ENCODE peak calls at places on chromosomes 5 and 9, in nine cellular contexts. B is adrenal gland; G is fibroblast of lung; L is foreskin fibroblast; P is prostate gland; W is A549; E is fibroblast of mammary gland; I is CD8-positive, alpha-beta T cell; O is esophagus squamous epithelium. Y is an unnamed sample.

GRCh38 chr9:69573666-69574456 is 98.3 kb downstream of the APBA1 start:
- DNase-seq in P (no peak), O (no peak), E (peak; percentile 20), W (no peak), G (peak; percentile 87), B (no peak), L (peak; percentile 41), I (no peak), Y (peak; percentile 75)

GRCh38 chr9:129702563-129702962 is 37.1 kb downstream of the PRRX2 start:
- DNase-seq in O (no peak), E (peak; percentile 86), W (peak; percentile 57), I (no peak), P (peak; percentile 22), L (peak; percentile 86), G (peak; percentile 73), B (no peak), Y (peak; percentile 40)

GRCh38 chr9:133162802-133163558 is 734 bp downstream of the GBGT1 start:
- DNase-seq in B (peak; percentile 24), I (no peak), P (no peak), O (no peak), G (no peak), E (no peak), W (no peak), L (no peak), Y (no peak)

GRCh38 chr9:121463026-121463827 is 36.4 kb downstream of the GGTA1 start:
- DNase-seq in P (no peak), G (peak; percentile 23), E (peak; percentile 51), W (peak; percentile 24), B (peak; percentile 58), O (no peak), L (no peak), I (no peak), Y (peak; percentile 46)

GRCh38 chr9:77604316-77604715 is 43.8 kb downstream of the GNA14 start:
- DNase-seq in W (no peak), G (peak; percentile 25), L (no peak), P (no peak), O (no peak), I (no peak), E (no peak), B (no peak), Y (no peak)

GRCh38 chr9:37935106-37935505 is 31.2 kb upstream of the SLC25A51 start:
- DNase-seq in L (no peak), P (no peak), E (no peak), B (no peak), G (no peak), W (no peak), I (no peak), O (no peak), Y (no peak)

GRCh38 chr5:35171108-35171507 is 59.2 kb downstream of the PRLR start:
- DNase-seq in I (no peak), E (no peak), W (no peak), G (no peak), P (no peak), B (no peak), L (no peak), O (no peak), Y (no peak)

GRCh38 chr9:94908041-94908563 is 181.6 kb downstream of the AOPEP start:
- DNase-seq in W (no peak), B (peak; percentile 12), L (no peak), E (peak; percentile 65), P (no peak), G (no peak), O (no peak), I (no peak), Y (peak; percentile 45)

GRCh38 chr5:16152601-16153568 is 26.7 kb downstream of the MARCHF11 start:
- DNase-seq in O (no peak), W (no peak), I (no peak), P (no peak), G (no peak), E (no peak), B (no peak), L (no peak), Y (no peak)

GRCh38 chr9:24708808-24709207 is 163.1 kb upstream of the IZUMO3 start:
- DNase-seq in O (no peak), W (no peak), E (no peak), P (no peak), B (no peak), G (no peak), L (no peak), I (no peak), Y (no peak)

GRCh38 chr5:98106116-98107088 is 667.1 kb upstream of the RGMB start:
- DNase-seq in P (no peak), I (no peak), L (no peak), W (no peak), E (peak; percentile 97), O (no peak), G (peak; percentile 70), B (no peak), Y (no peak)

GRCh38 chr9:34545497-34545896 is 22.7 kb upstream of the ENHO start:
- DNase-seq in G (no peak), W (no peak), B (no peak), O (no peak), E (no peak), L (no peak), I (no peak), P (no peak), Y (no peak)

GRCh38 chr5:157933005-157933404 is 74.1 kb upstream of the CLINT1 start:
- DNase-seq in W (no peak), L (no peak), O (no peak), G (no peak), P (no peak), B (no peak), E (no peak), I (no peak), Y (no peak)
- H3K4me3 ChIP-seq in W (no peak overlapping the region), L (no peak overlapping the region), O (no peak overlapping the region), G (no peak overlapping the region), P (no peak overlapping the region), B (no peak overlapping the region), E (no peak overlapping the region), I (no peak overlapping the region), Y (no peak overlapping the region)

DNA sequence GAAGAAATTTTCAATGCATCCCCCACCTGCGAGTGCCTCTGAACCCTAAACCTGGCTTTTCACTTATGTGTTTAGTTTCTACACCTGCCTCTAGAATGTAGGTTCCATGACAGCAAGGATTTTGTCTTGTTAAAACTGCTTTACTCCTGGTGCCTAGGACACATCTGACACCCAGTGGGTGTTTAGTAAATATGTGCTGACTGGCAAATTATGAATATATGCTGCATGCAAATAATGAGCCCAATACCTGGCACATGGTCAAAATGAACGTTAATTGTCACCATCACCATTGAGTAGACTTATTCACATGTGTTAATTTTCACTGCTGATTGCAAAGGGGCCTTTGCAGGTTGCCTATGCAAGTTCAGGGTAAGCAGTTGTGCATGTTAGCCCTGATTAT is 249.9 kb upstream of the WWC1 start:
- DNase-seq in L (no peak), G (no peak), I (no peak), B (no peak), O (no peak), E (no peak), P (no peak), W (no peak), Y (no peak)
- TF ChIP-seq CTCF in L (no peak), G (no peak), I (no peak), B (no peak), O (no peak), E (no peak), P (no peak), W (no peak), Y (no peak)

DNA sequence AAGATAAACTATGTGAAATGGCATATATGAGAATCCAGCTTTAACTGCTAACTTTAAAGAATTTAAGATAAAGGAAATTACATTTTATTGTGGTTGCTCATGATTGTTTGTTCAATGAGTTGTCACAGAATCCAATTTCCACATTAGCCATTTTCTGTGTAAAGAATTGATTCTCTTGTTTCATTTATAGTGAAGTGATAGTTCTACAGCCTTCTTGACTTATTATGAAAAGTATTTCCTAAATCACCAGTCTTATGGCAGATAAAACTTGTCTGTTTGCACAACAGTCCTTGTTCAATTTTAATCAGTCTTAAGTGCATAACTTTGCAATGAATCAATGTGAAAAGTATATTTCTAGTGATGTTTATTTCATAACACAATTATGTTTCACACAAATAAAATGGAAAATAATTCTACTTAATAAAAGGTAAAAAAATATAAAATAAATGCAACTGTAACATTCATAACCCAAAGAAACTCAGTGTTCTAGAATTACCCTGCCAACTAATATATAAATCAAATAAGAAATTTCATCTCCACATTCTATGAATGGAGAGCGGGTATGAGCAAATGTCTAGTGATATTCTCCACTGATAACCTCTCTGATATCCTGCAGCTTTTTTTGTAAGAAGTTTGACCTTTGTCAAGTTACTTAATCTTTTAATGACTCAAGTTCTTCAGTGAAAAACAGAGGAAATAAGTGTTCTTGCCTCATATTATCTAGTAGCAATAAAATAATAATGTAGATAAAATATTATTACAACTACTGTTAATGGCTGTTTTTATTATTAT is 1275.4 kb upstream of the CDH9 start:
- DNase-seq in E (no peak), G (peak; percentile 13), W (peak; percentile 14), P (no peak), I (no peak), B (no peak), L (no peak), O (no peak), Y (peak; percentile 42)
- H3K4me3 ChIP-seq in E (no peak overlapping the region), G (no peak overlapping the region), W (peak overlapping the region; percentile 7), P (no peak overlapping the region), I (no peak overlapping the region), B (no peak overlapping the region), L (no peak overlapping the region), O (no peak overlapping the region), Y (no peak overlapping the region)

GRCh38 chr9:12722131-12722530 is 28.9 kb downstream of the TYRP1 start:
- DNase-seq in G (no peak), O (no peak), I (no peak), E (peak; percentile 90), W (no peak), B (no peak), L (no peak), P (no peak), Y (no peak)

GRCh38 chr9:12720551-12720950 is 27.4 kb downstream of the TYRP1 start:
- DNase-seq in I (no peak), E (no peak), W (no peak), P (no peak), G (no peak), B (no peak), O (no peak), L (no peak), Y (no peak)

GRCh38 chr9:12719431-12719830 is 26.2 kb downstream of the TYRP1 start:
- DNase-seq in G (peak; percentile 58), L (no peak), E (peak; percentile 68), B (no peak), W (no peak), P (no peak), I (no peak), O (no peak), Y (peak; percentile 69)

GRCh38 chr9:12726795-12727194 is 33.6 kb downstream of the TYRP1 start:
- DNase-seq in I (no peak), G (no peak), L (no peak), E (no peak), B (no peak), W (no peak), P (no peak), O (no peak), Y (no peak)

DNA sequence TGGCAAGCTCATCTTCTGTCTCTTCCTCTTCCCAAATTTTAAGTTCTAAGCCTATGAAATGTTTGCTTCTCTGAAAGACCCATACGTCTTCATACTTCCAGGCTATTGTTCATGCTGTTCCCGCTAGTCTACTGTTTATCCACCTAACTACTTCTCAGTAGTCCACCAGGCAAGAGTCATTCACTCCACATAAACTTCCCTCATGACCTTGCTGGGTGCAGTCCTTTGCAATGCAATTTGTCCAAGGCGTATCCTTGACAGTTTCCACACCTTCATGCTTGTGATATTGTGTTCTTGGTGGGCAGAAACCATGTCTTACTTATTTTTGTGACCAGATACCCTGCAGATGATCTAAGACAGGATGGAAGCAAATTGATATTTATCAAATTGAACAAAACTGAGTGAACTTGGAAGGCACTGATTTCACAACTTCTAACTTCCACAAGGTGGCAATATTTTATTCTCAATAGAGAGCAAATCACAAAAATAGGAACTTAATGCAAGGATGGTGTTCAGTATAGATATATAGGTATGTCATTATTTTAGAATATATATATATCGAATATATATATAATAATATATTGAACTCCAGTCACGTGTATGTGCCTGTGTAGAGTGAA is 30.3 kb downstream of the TYRP1 start:
- DNase-seq in B (no peak), L (no peak), W (no peak), O (no peak), G (no peak), E (peak; percentile 58), I (no peak), P (no peak), Y (peak; percentile 56)
- TF ChIP-seq CTCF in B (peak; percentile 51), L (peak; percentile 40), W (peak; percentile 83), O (no peak), G (no peak), E (peak; percentile 52), I (no peak), P (peak; percentile 55), Y (peak; percentile 46)